ENCODE peak calls at places on chromosomes 5 and 9, in five cellular contexts. M is astrocyte of the hippocampus; E is cardiac muscle cell; W is AG04449; Q is activated CD4-positive, alpha-beta T cell treated with anti-CD3 and anti-CD28 coated beads, Interleukin-2, amount 50 U/mL, for 1 hour. V is an unnamed sample.

GRCh38 chr9:86175743-86176456 is 76.5 kb upstream of the GOLM1 start:
- DNase-seq in W (no peak), M (peak), E (no peak), Q (no peak), V (no peak)

GRCh38 chr9:120653762-120654161 is 60.5 kb downstream of the MEGF9 start:
- DNase-seq in Q (no peak), E (no peak), W (no peak), M (no peak), V (no peak)

GRCh38 chr5:94361161-94361560 is 257.2 kb downstream of the KIAA0825 start:
- DNase-seq in Q (no peak), E (no peak), M (no peak), W (no peak), V (no peak)

GRCh38 chr9:35914307-35914807 is 5.1 kb downstream of the SPAAR start:
- DNase-seq in Q (no peak), E (peak), M (peak), W (no peak), V (peak)

GRCh38 chr5:124574521-124575436 is 171.7 kb downstream of the ZNF608 start:
- DNase-seq in E (peak), W (no peak), M (no peak), Q (no peak), V (no peak)

GRCh38 chr9:31325778-31326177 is 1058.7 kb upstream of the ACO1 start:
- DNase-seq in E (no peak), M (no peak), W (no peak), Q (no peak), V (no peak)

GRCh38 chr5:126988021-126988569 is 42.3 kb downstream of the MARCHF3 start:
- DNase-seq in Q (no peak), W (no peak), E (no peak), M (no peak), V (no peak)

GRCh38 chr9:108151161-108151586 is 661.6 kb upstream of the KLF4 start:
- DNase-seq in E (no peak), M (no peak), W (no peak), Q (no peak), V (no peak)

GRCh38 chr9:107929439-107929838 is 439.9 kb upstream of the KLF4 start:
- DNase-seq in E (no peak), W (no peak), M (peak), Q (no peak), V (peak)

GRCh38 chr5:138230981-138231589 is 18.0 kb upstream of the CDC23 start:
- DNase-seq in M (peak), W (no peak), Q (no peak), E (peak), V (no peak)

GRCh38 chr5:139747583-139748504 is 47.8 kb upstream of the PSD2 start:
- DNase-seq in Q (peak), M (peak), W (no peak), E (peak), V (peak)

GRCh38 chr5:98468188-98468869 is 305.1 kb upstream of the RGMB start:
- DNase-seq in W (peak), Q (no peak), E (no peak), M (peak), V (no peak)

GRCh38 chr9:69030851-69031645 is 4.5 kb upstream of the FXN start:
- DNase-seq in Q (no peak), E (no peak), W (no peak), M (no peak), V (no peak)

GRCh38 chr5:24059006-24059405 is 551.6 kb downstream of the PRDM9 start:
- DNase-seq in Q (no peak), W (no peak), M (peak), E (no peak), V (no peak)

GRCh38 chr9:89610391-89610925 is 5.6 kb downstream of the GADD45G start:
- DNase-seq in E (no peak), W (no peak), Q (no peak), M (no peak), V (no peak)

GRCh38 chr5:174305241-174305681 is 259.8 kb downstream of the NSG2 start:
- DNase-seq in Q (no peak), W (no peak), E (no peak), M (no peak), V (no peak)

GRCh38 chr9:123537809-123538208 is 181.8 kb downstream of the CRB2 start:
- DNase-seq in Q (no peak), E (no peak), M (no peak), W (no peak), V (no peak)

GRCh38 chr5:177601577-177602457 is 1.9 kb downstream of the B4GALT7 start:
- DNase-seq in E (peak), W (no peak), M (no peak), Q (no peak), V (no peak)

GRCh38 chr5:66945389-66946349 is 250.9 kb downstream of the CD180 start:
- DNase-seq in M (peak), Q (no peak), E (no peak), W (no peak), V (no peak)

GRCh38 chr9:118091221-118091620 is 387.0 kb downstream of the TLR4 start:
- DNase-seq in Q (no peak), W (no peak), M (peak), E (no peak), V (no peak)

GRCh38 chr5:14507156-14507941 is 74.2 kb upstream of the OTULINL start:
- DNase-seq in E (no peak), M (no peak), Q (no peak), W (no peak), V (no peak)

GRCh38 chr9:124964056-124964455 is 23.2 kb upstream of the GOLGA1 start:
- DNase-seq in E (no peak), W (no peak), M (no peak), Q (no peak), V (no peak)

GRCh38 chr5:179223528-179223927 is 121.7 kb downstream of the ADAMTS2 start:
- DNase-seq in Q (no peak), M (no peak), E (no peak), W (no peak), V (no peak)

GRCh38 chr5:83927140-83927733 is 206.6 kb upstream of the HAPLN1 start:
- DNase-seq in Q (peak), M (peak), W (no peak), E (peak), V (peak)

GRCh38 chr5:58683567-58683966 is 100.7 kb downstream of the RAB3C start:
- DNase-seq in E (no peak), M (no peak), W (no peak), Q (no peak), V (no peak)

GRCh38 chr9:131584858-131585257 is 39.5 kb downstream of the PRRT1B start:
- DNase-seq in W (no peak), E (no peak), M (no peak), Q (no peak), V (no peak)

GRCh38 chr9:125694478-125694877 is 12.5 kb downstream of the MAPKAP1 start:
- DNase-seq in E (peak), Q (no peak), W (no peak), M (peak), V (no peak)

GRCh38 chr9:128115187-128116103 is 12.1 kb downstream of the PTGES2 start:
- DNase-seq in Q (no peak), E (no peak), W (no peak), M (no peak), V (peak)

GRCh38 chr9:311837-312236 is 97.2 kb downstream of the DOCK8 start:
- DNase-seq in Q (no peak), E (peak), W (no peak), M (no peak), V (no peak)

GRCh38 chr9:123998970-123999621 is 12.5 kb upstream of the LHX2 start:
- DNase-seq in E (no peak), W (no peak), M (peak), Q (no peak), V (no peak)

GRCh38 chr5:153792305-153792704 is 246.4 kb downstream of the FAM114A2 start:
- DNase-seq in M (no peak), W (no peak), E (no peak), Q (no peak), V (no peak)

GRCh38 chr9:71608825-71609452 is 159.4 kb downstream of the CEMIP2 start:
- DNase-seq in E (no peak), M (peak), Q (no peak), W (no peak), V (no peak)

GRCh38 chr9:136648746-136649145 is 14.0 kb upstream of the EGFL7 start:
- DNase-seq in M (no peak), W (no peak), Q (no peak), E (no peak), V (no peak)

GRCh38 chr5:78328585-78329173 is 31.7 kb upstream of the SCAMP1 start:
- DNase-seq in W (no peak), Q (no peak), M (peak), E (no peak), V (no peak)

GRCh38 chr9:33445389-33445881 is 2.0 kb downstream of the AQP3 start:
- DNase-seq in W (no peak), Q (peak), E (no peak), M (no peak), V (peak)

GRCh38 chr5:55308254-55308836 is 556 bp downstream of the MTREX start:
- DNase-seq in M (no peak), E (no peak), Q (peak), W (no peak), V (peak)

GRCh38 chr9:4344946-4345345 is 45.1 kb upstream of the GLIS3 start:
- DNase-seq in M (no peak), W (no peak), Q (peak), E (no peak), V (no peak)

GRCh38 chr5:109409061-109409843 is 522 bp downstream of the PJA2 start:
- DNase-seq in Q (peak), M (peak), E (peak), W (no peak), V (peak)

GRCh38 chr5:155753943-155754581 is 572.9 kb upstream of the SGCD start:
- DNase-seq in W (no peak), E (no peak), M (no peak), Q (no peak), V (no peak)

GRCh38 chr9:37582548-37583157 is 6.5 kb upstream of the FBXO10 start:
- DNase-seq in W (peak), Q (no peak), E (peak), M (peak), V (no peak)

V was measured in transverse colon.